ENCODE peak calls at places on chromosomes 11 and 22, in eight cellular contexts. U, W, G, D, O, I, B and Z are unnamed samples.
A peak's percentile ranks its signal among the peaks of the same experiment; 100 is the strongest.

GRCh38 chr11:43736502-43737193 is 56.1 kb downstream of the HSD17B12 start:
- DNase-seq in I (peak; percentile 85), U (no peak), B (peak; percentile 57), W (peak; percentile 23), O (no peak), D (no peak), G (no peak), Z (peak; percentile 53)

GRCh38 chr22:48137640-48138039 is 1375.2 kb downstream of the TBC1D22A start:
- DNase-seq in B (no peak), G (peak; percentile 2), D (no peak), W (no peak), I (no peak), U (no peak), O (no peak), Z (no peak)

GRCh38 chr11:31786996-31787685 is 24.0 kb downstream of the PAX6 start:
- DNase-seq in O (no peak), W (no peak), G (no peak), D (peak; percentile 70), B (no peak), U (no peak), I (no peak), Z (no peak)

GRCh38 chr11:112477929-112478317 is 217.3 kb upstream of the PLET1 start:
- DNase-seq in U (no peak), B (no peak), D (no peak), I (no peak), O (no peak), W (no peak), G (no peak), Z (no peak)

GRCh38 chr11:132036751-132037466 is 666.5 kb downstream of the NTM start:
- DNase-seq in O (no peak), I (no peak), D (no peak), W (no peak), G (no peak), B (no peak), U (no peak), Z (no peak)

GRCh38 chr11:71200761-71201160 is 51.6 kb downstream of the SHANK2 start:
- DNase-seq in G (no peak), U (no peak), B (no peak), I (no peak), W (no peak), O (no peak), D (no peak), Z (no peak)

GRCh38 chr11:69209936-69210659 is 54.4 kb downstream of the SMIM38 start:
- DNase-seq in G (no peak), O (no peak), B (no peak), D (no peak), W (no peak), U (no peak), I (no peak), Z (no peak)

GRCh38 chr11:45105233-45105992 is 41.0 kb upstream of the PRDM11 start:
- DNase-seq in D (peak; percentile 97), G (peak; percentile 15), I (peak; percentile 66), B (peak; percentile 75), U (peak; percentile 91), W (peak; percentile 56), O (peak; percentile 90), Z (peak; percentile 65)

GRCh38 chr22:42363851-42364250 is 68.4 kb downstream of the NFAM1 start:
- DNase-seq in I (no peak), D (peak; percentile 52), U (no peak), G (no peak), O (no peak), W (no peak), B (no peak), Z (no peak)

GRCh38 chr22:49099496-49100124 is 728.1 kb downstream of the BRD1 start:
- DNase-seq in W (peak; percentile 1), O (peak; percentile 37), B (no peak), D (no peak), U (no peak), G (no peak), I (no peak), Z (no peak)

GRCh38 chr11:44755553-44756505 is 29.1 kb downstream of the TSPAN18 start:
- DNase-seq in U (no peak), I (no peak), W (no peak), D (no peak), O (no peak), B (no peak), G (no peak), Z (no peak)

GRCh38 chr11:76524461-76524860 is 79.6 kb downstream of the EMSY start:
- DNase-seq in B (no peak), U (no peak), G (no peak), O (no peak), I (no peak), D (no peak), W (peak; percentile 20), Z (peak; percentile 24)

GRCh38 chr11:102762414-102762813 is 18.0 kb downstream of the MMP10 start:
- DNase-seq in W (peak; percentile 37), D (no peak), U (no peak), O (no peak), B (no peak), I (peak; percentile 42), G (no peak), Z (no peak)

GRCh38 chr22:28375761-28376534 is 303.7 kb downstream of the TTC28 start:
- DNase-seq in D (no peak), O (no peak), I (no peak), G (no peak), W (no peak), U (no peak), B (no peak), Z (no peak)

GRCh38 chr11:10325398-10326079 is 20.7 kb downstream of the ADM start:
- DNase-seq in I (peak; percentile 96), D (no peak), G (no peak), O (no peak), U (no peak), B (no peak), W (peak; percentile 89), Z (peak; percentile 96)

GRCh38 chr22:48491451-48491941 is 1336.2 kb downstream of the BRD1 start:
- DNase-seq in B (no peak), O (no peak), D (no peak), I (no peak), G (no peak), U (no peak), W (no peak), Z (no peak)

GRCh38 chr22:48306785-48307570 is 1520.7 kb downstream of the BRD1 start:
- DNase-seq in I (no peak), D (no peak), U (no peak), B (no peak), W (no peak), G (no peak), O (peak; percentile 69), Z (no peak)

GRCh38 chr22:46355369-46355995 is 20.0 kb downstream of the TRMU start:
- DNase-seq in B (peak; percentile 59), I (peak; percentile 53), W (peak; percentile 44), D (peak; percentile 93), O (peak; percentile 81), G (peak; percentile 7), U (peak; percentile 95), Z (peak; percentile 46)

GRCh38 chr11:88337342-88338222 is at the start of gene CTSC:
- DNase-seq in I (peak; percentile 87), W (peak; percentile 92), U (peak; percentile 91), B (peak; percentile 96), O (peak; percentile 98), D (peak; percentile 91), G (peak; percentile 93), Z (peak; percentile 92)

GRCh38 chr22:35172452-35172851 is 84.8 kb upstream of the HMGXB4 start:
- DNase-seq in B (no peak), D (peak; percentile 33), O (no peak), U (no peak), G (peak; percentile 42), I (no peak), W (no peak), Z (no peak)

GRCh38 chr11:31870609-31871309 is 59.6 kb upstream of the PAX6 start:
- DNase-seq in O (peak; percentile 55), D (peak; percentile 81), U (peak; percentile 82), B (peak; percentile 73), G (no peak), I (peak; percentile 32), W (peak; percentile 39), Z (peak; percentile 30)

GRCh38 chr22:36773935-36774334 is 2.0 kb downstream of the IFT27 start:
- DNase-seq in G (no peak), B (peak; percentile 60), U (no peak), D (no peak), I (peak; percentile 19), W (peak; percentile 19), O (no peak), Z (peak; percentile 47)